ENCODE peak calls at places on chromosomes 1 and 21, in seven cellular contexts. A is IMR-90, I is H1, D is K562, F is A549, R is HepG2, H is GM12878. T is an unnamed sample.

GRCh38 chr1:6000444-6001288 is 8.4 kb upstream of the NPHP4 start:
- DNase-seq in A (no peak), I (no peak), D (no peak), F (no peak), R (no peak), H (no peak), T (peak; percentile 80)

GRCh38 chr1:16978589-16979474 is 1.6 kb downstream of the MFAP2 start:
- DNase-seq in A (peak; percentile 86), I (peak; percentile 49), D (no peak), F (no peak), R (no peak), H (no peak), T (peak; percentile 96)

GRCh38 chr1:235783148-235783776 is 83.4 kb downstream of the LYST start:
- DNase-seq in A (peak; percentile 73), I (no peak), D (no peak), F (peak; percentile 50), R (peak; percentile 43), H (no peak), T (peak; percentile 27)

GRCh38 chr1:94778808-94779207 is 41.3 kb upstream of the SLC44A3 start:
- DNase-seq in A (no peak), I (no peak), D (no peak), F (no peak), R (no peak), H (no peak), T (no peak)

GRCh38 chr1:161121838-161122237 is 3.9 kb downstream of the NIT1 start:
- DNase-seq in A (no peak), I (no peak), D (no peak), F (no peak), R (no peak), H (no peak), T (no peak)

GRCh38 chr1:29624747-29625420 is 388.6 kb downstream of the PTPRU start:
- DNase-seq in A (no peak), I (no peak), D (no peak), F (no peak), R (no peak), H (no peak), T (no peak)

GRCh38 chr1:172658871-172659453 is at the start of gene FASLG:
- DNase-seq in A (peak; percentile 14), I (no peak), D (no peak), F (no peak), R (no peak), H (no peak), T (no peak)

GRCh38 chr21:44618909-44619308 is 7.0 kb downstream of the KRTAP10-8 start:
- DNase-seq in A (no peak), I (no peak), D (no peak), F (no peak), R (no peak), H (no peak), T (no peak)

DNA sequence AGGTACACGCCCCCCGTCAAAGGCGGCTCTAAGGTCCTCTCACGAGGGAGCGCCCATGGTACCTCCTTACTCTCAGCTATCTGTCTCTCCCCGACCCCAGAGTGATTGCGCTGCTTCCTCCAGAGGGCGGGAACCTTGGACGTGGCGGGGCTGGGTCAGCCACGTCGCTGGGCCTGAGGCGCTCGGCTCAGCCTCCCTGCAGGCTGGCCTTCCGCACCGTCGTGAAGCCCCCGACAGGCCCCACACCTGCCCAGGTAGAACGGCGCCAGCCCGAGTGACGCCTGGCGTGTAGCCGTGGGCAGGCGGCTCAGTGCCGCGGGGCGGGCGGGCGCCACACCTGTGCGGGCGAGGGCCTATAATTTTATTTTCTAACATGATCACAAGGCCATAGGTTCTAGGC is 122.2 kb upstream of the BEND5 start:
- DNase-seq in A (no peak), I (no peak), D (no peak), F (no peak), R (no peak), H (no peak), T (no peak)
- TF ChIP-seq RFX5 in A (no peak), I (no peak), D (no peak), F (no peak), R (no peak), H (no peak), T (no peak)

GRCh38 chr1:234661249-234661928 is 51.4 kb upstream of the IRF2BP2 start:
- DNase-seq in A (no peak), I (no peak), D (no peak), F (no peak), R (no peak), H (no peak), T (no peak)

GRCh38 chr1:234658143-234658542 is 48.2 kb upstream of the IRF2BP2 start:
- DNase-seq in A (peak; percentile 73), I (no peak), D (no peak), F (peak; percentile 48), R (peak; percentile 37), H (no peak), T (no peak)

GRCh38 chr1:234656981-234657651 is 47.1 kb upstream of the IRF2BP2 start:
- DNase-seq in A (peak; percentile 99), I (no peak), D (no peak), F (peak; percentile 83), R (peak; percentile 38), H (no peak), T (peak; percentile 39)

GRCh38 chr1:234660536-234661133 is 50.7 kb upstream of the IRF2BP2 start:
- DNase-seq in A (no peak), I (no peak), D (no peak), F (no peak), R (no peak), H (no peak), T (no peak)

DNA sequence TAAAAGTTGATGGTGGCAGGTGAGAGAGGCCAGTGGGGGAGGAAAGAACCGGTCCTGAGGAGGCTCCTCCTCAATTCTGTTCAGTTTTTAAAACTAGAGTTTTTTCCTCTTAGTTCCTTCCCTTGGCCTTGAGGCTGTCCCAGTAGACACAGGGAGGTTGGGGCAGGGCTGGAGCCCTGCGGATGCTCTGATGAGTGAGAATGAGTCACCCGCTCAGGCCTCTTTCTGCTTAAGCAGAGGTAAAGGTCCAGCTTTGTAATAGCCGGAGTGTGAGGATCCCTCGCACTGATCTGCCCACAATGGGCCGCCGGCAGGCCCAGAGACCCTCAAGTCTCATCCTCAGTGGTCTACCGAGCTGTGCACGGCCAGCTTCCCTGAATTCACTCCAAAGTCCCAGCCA is 49.6 kb upstream of the IRF2BP2 start:
- DNase-seq in A (peak; percentile 89), I (no peak), D (no peak), F (peak; percentile 83), R (peak; percentile 30), H (no peak), T (no peak)
- TF ChIP-seq RFX5 in A (no peak), I (no peak), D (no peak), F (no peak), R (no peak), H (no peak), T (no peak)

GRCh38 chr1:86581250-86581649 is 34.4 kb downstream of the CLCA4 start:
- DNase-seq in A (no peak), I (no peak), D (no peak), F (no peak), R (no peak), H (no peak), T (no peak)

GRCh38 chr1:86583593-86583992 is 36.7 kb downstream of the CLCA4 start:
- DNase-seq in A (no peak), I (no peak), D (no peak), F (no peak), R (no peak), H (no peak), T (no peak)

DNA sequence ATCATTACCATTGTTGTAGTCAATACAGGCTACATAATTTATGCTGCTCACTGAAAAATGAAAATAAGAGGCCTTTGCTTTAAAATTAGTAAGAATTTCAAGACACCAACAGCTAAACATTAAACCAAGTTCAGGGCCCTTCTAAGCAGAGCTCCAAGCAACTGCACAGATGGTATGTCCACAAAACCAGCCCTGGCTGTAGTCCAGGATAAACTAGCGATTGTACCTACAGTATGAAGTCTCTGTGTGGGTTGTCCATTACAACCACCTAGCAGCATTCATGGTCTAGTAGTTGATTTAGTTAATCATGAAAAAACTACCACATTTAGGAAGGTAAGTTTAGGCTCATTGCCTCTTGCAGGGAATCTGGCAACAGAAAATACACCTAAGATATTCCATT is 35.3 kb downstream of the CLCA4 start:
- DNase-seq in A (no peak), I (no peak), D (no peak), F (no peak), R (no peak), H (no peak), T (no peak)
- TF ChIP-seq RFX5 in A (no peak), I (no peak), D (no peak), F (no peak), R (no peak), H (no peak), T (no peak)

DNA sequence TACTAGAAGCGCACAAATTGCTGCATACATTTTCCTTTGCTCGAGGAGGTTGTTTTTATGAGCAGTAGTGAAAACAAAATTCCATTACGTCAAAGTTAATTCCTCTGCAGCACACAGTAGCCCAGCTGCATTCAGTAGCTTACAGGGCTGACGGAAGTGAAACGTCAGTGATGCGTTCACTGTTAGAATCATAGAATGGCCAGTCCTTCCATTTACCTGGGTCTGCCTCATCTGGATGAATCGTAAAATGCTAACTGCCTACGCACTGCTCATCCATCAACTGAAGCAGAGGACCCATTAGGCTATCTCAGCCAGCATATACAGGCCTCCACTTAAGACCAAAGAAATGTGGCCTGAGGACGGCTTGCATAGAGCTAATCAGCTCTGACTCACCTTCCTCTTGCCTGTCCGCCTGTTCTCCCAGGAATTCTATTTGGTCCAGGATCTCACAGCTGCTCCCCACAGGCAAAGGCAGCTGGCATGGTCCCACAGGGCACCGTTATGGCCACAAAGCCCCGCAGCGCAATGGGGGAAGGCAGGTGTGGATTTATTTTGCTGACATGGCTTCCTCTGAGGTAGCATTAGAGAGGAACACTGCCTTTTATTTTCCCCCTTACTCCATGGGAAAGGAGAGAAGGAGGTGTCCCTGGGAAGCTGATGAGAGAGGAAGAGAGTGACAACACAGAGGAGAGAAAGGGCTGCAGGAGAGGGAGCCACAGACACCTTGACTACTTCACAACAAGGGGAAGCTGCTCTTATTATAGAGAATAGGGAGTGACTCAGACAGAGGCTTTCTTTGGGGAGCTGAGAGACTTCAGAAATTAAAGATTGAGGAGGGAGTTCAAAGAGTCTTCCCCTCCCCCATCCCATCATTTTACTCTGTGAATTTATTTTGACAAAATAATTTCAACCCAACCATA is 177.7 kb downstream of the HHIPL2 start:
- DNase-seq in A (peak; percentile 97), I (no peak), D (no peak), F (no peak), R (no peak), H (no peak), T (no peak)
- TF ChIP-seq RFX5 in A (no peak), I (no peak), D (no peak), F (no peak), R (no peak), H (no peak), T (no peak)

DNA sequence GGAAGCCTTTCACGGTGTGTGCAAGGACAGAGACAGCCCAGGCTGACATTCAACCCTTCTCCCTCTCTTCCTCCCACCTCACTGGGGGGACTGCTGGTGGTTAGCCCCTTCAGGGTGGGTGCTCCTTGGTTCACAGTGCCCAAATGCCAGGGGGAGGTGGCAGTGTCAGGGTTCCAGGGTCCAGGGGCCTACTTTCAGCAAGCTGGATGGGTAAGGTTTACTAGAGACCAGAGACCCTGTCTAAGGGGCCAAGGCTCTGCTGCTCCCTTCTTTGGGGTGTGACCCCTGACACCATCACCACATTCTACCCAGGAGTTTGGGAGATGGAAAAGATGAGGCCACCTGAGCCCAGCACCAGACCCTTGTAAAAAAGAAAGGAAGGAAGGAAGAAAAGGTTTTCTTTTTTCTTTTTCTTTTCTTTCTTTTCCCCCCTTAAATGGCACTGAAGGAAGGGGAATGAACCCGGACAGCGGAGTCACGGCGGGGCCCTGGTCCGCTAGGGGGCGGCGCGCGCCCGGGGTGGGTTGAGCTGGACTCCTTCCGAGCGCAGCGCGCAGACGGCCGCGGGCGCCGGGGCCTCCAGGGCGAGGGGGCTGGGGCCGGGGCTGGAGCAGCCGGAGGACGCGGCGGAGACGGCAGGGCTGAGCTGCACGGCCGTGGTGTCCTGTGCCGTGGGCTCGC is 18.8 kb downstream of the KNCN start:
- DNase-seq in A (peak; percentile 36), I (peak; percentile 87), D (peak; percentile 93), F (peak; percentile 32), R (no peak), H (no peak), T (peak; percentile 95)
- TF ChIP-seq RFX5 in A (no peak), I (no peak), D (no peak), F (no peak), R (no peak), H (no peak), T (no peak)